ENCODE peak calls at places on chromosomes 2 and 18, in eight cellular contexts. H, M, A, L, R, S, J and Q are unnamed samples.
A peak's percentile ranks its signal among the peaks of the same experiment; 100 is the strongest.

GRCh38 chr2:225894240-225894980 is 494.9 kb downstream of the NYAP2 start:
- DNase-seq in J (peak; percentile 56), S (no peak), A (no peak), H (no peak), R (no peak), M (no peak), L (peak; percentile 84), Q (no peak)

GRCh38 chr2:73070651-73071451 is 661 bp downstream of the SFXN5 start:
- DNase-seq in A (peak; percentile 98), H (peak; percentile 95), S (peak; percentile 99), R (peak; percentile 99), L (peak; percentile 98), J (peak; percentile 98), M (peak; percentile 96), Q (peak; percentile 98)

GRCh38 chr18:71878226-71878625 is 665.9 kb downstream of the CBLN2 start:
- DNase-seq in S (no peak), A (no peak), L (no peak), H (no peak), J (no peak), R (no peak), M (no peak), Q (no peak)

GRCh38 chr2:54606393-54606973 is 117.0 kb upstream of the EML6 start:
- DNase-seq in J (no peak), A (no peak), L (peak; percentile 63), S (no peak), R (no peak), M (no peak), H (no peak), Q (no peak)

GRCh38 chr2:43839776-43840564 is 1.2 kb downstream of the ABCG8 start:
- DNase-seq in R (no peak), J (no peak), M (peak; percentile 37), H (no peak), S (no peak), L (no peak), A (no peak), Q (no peak)

GRCh38 chr18:8661754-8662573 is 43.4 kb upstream of the MTCL1 start:
- DNase-seq in H (no peak), R (no peak), A (no peak), J (peak; percentile 52), L (peak; percentile 47), M (no peak), S (no peak), Q (no peak)

GRCh38 chr2:37589298-37589697 is 82.1 kb downstream of the CDC42EP3 start:
- DNase-seq in A (no peak), M (no peak), J (no peak), S (no peak), R (no peak), L (peak; percentile 68), H (no peak), Q (no peak)

GRCh38 chr2:102522890-102523289 is 49.9 kb downstream of the SLC9A4 start:
- DNase-seq in A (no peak), L (no peak), R (no peak), J (no peak), M (no peak), H (no peak), S (no peak), Q (no peak)

GRCh38 chr2:232268631-232269030 is 109.9 kb upstream of the ALPP start:
- DNase-seq in R (no peak), H (no peak), A (no peak), J (no peak), M (no peak), L (no peak), S (no peak), Q (no peak)

GRCh38 chr2:231522418-231523180 is 7.6 kb downstream of the NMUR1 start:
- DNase-seq in A (no peak), J (peak; percentile 82), L (peak; percentile 70), M (no peak), H (no peak), R (no peak), S (no peak), Q (no peak)

GRCh38 chr18:21597616-21598015 is 2.9 kb downstream of the ESCO1 start:
- DNase-seq in J (no peak), L (no peak), H (no peak), S (no peak), A (no peak), M (no peak), R (no peak), Q (no peak)

GRCh38 chr18:28713026-28713425 is 536.1 kb upstream of the CDH2 start:
- DNase-seq in R (no peak), H (no peak), A (no peak), J (no peak), M (no peak), S (no peak), L (no peak), Q (no peak)

GRCh38 chr18:49849331-49850217 is 36.2 kb upstream of the ACAA2 start:
- DNase-seq in M (no peak), L (peak; percentile 94), H (peak; percentile 90), R (no peak), A (peak; percentile 58), J (peak; percentile 85), S (no peak), Q (peak; percentile 44)

GRCh38 chr2:88080545-88080944 is 12.9 kb downstream of the SMYD1 start:
- DNase-seq in A (no peak), R (no peak), M (no peak), L (peak; percentile 20), J (no peak), S (no peak), H (no peak), Q (no peak)

GRCh38 chr18:62324355-62324828 is 718 bp upstream of the TNFRSF11A start:
- DNase-seq in A (no peak), S (no peak), M (no peak), R (no peak), L (peak; percentile 6), H (no peak), J (no peak), Q (no peak)

GRCh38 chr18:52288403-52289004 is 51.5 kb upstream of the DCC start:
- DNase-seq in H (no peak), L (peak; percentile 13), R (peak; percentile 43), S (peak; percentile 10), A (no peak), M (no peak), J (peak; percentile 3), Q (no peak)

GRCh38 chr2:122999823-123000222 is 1025.3 kb upstream of the CNTNAP5 start:
- DNase-seq in H (no peak), M (no peak), L (no peak), J (no peak), R (no peak), A (no peak), S (no peak), Q (no peak)

GRCh38 chr2:200575957-200576356 is 9.9 kb upstream of the AOX1 start:
- DNase-seq in S (no peak), J (peak; percentile 34), L (peak; percentile 57), R (no peak), M (no peak), H (no peak), A (no peak), Q (no peak)

GRCh38 chr18:75057169-75057789 is 151.7 kb downstream of the PTGR3 start:
- DNase-seq in R (no peak), H (no peak), M (no peak), L (no peak), S (no peak), J (no peak), A (no peak), Q (no peak)

GRCh38 chr2:225367482-225367881 is 32.0 kb upstream of the NYAP2 start:
- DNase-seq in R (no peak), L (no peak), A (no peak), S (no peak), J (no peak), H (no peak), M (no peak), Q (no peak)

GRCh38 chr18:56632070-56633022 is 6.0 kb downstream of the TXNL1 start:
- DNase-seq in S (no peak), A (no peak), M (no peak), J (no peak), L (no peak), R (no peak), H (no peak), Q (no peak)

GRCh38 chr2:236568068-236568921 is 1.3 kb upstream of the ACKR3 start:
- DNase-seq in L (peak; percentile 63), S (peak; percentile 71), H (no peak), R (peak; percentile 58), M (peak; percentile 53), A (no peak), J (peak; percentile 30), Q (peak; percentile 48)

GRCh38 chr2:218852911-218853667 is 6.5 kb upstream of the WNT6 start:
- DNase-seq in L (peak; percentile 69), A (no peak), H (peak; percentile 64), M (peak; percentile 73), J (peak; percentile 79), S (no peak), R (no peak), Q (no peak)

GRCh38 chr2:183195998-183196409 is 71.8 kb downstream of the NUP35 start:
- DNase-seq in L (no peak), A (no peak), H (no peak), J (no peak), R (no peak), S (no peak), M (no peak), Q (no peak)